ENCODE peak calls at places on chromosomes 6 and 20, in nine cellular contexts. R is GM20000, B is hepatocyte, D is nephron progenitor cell, W is cardiac fibroblast, O is H9, U is GM10248, N is tibial artery, C is astrocyte of the cerebellum. S is an unnamed sample.

GRCh38 chr6:158413028-158413427 is 100.8 kb downstream of the TULP4 start:
- DNase-seq in N (no peak), W (no peak), U (no peak), O (no peak), D (no peak), B (no peak), C (no peak), R (no peak), S (no peak)

GRCh38 chr6:113049190-113049589 is 702.1 kb downstream of the RFPL4B start:
- DNase-seq in D (no peak), N (no peak), U (no peak), C (no peak), R (no peak), W (no peak), B (no peak), O (no peak), S (no peak)

GRCh38 chr20:62892348-62893304 is 31.0 kb upstream of the TCFL5 start:
- DNase-seq in R (no peak), W (no peak), C (no peak), U (no peak), B (no peak), N (no peak), O (no peak), D (no peak), S (no peak)

GRCh38 chr6:157381631-157382621 is 936 bp downstream of the ZDHHC14 start:
- DNase-seq in C (no peak), R (peak; percentile 75), B (peak; percentile 77), N (peak; percentile 73), D (peak; percentile 56), U (peak; percentile 67), W (peak; percentile 58), O (peak; percentile 49), S (peak; percentile 71)

GRCh38 chr20:49146442-49146841 is 41.7 kb downstream of the STAU1 start:
- DNase-seq in N (no peak), C (no peak), B (no peak), O (no peak), R (no peak), U (no peak), D (no peak), W (no peak), S (no peak)

GRCh38 chr6:41594326-41594725 is 43.9 kb upstream of the MDFI start:
- DNase-seq in C (no peak), D (no peak), R (no peak), U (no peak), B (peak; percentile 36), O (no peak), W (no peak), N (no peak), S (no peak)

GRCh38 chr6:157893238-157893637 is 70.2 kb downstream of the SNX9 start:
- DNase-seq in N (no peak), O (no peak), R (no peak), U (no peak), D (no peak), B (no peak), W (no peak), C (no peak), S (no peak)

GRCh38 chr6:12343440-12344162 is 53.4 kb downstream of the EDN1 start:
- DNase-seq in N (no peak), W (no peak), B (peak; percentile 69), C (no peak), R (no peak), D (no peak), O (no peak), U (no peak), S (no peak)

GRCh38 chr6:68122032-68122431 is 513.0 kb upstream of the ADGRB3 start:
- DNase-seq in B (no peak), R (no peak), U (no peak), D (no peak), N (no peak), C (no peak), W (no peak), O (no peak), S (no peak)

GRCh38 chr6:17469006-17469972 is 75.9 kb downstream of the CAP2 start:
- DNase-seq in W (no peak), U (no peak), D (no peak), N (no peak), C (no peak), O (no peak), R (no peak), B (no peak), S (no peak)
- TF ChIP-seq CTCF in W (peak; percentile 16), U (no peak), D (no peak), N (peak; percentile 59), C (no peak), O (peak; percentile 54), R (no peak), B (peak; percentile 17), S (no peak)

DNA sequence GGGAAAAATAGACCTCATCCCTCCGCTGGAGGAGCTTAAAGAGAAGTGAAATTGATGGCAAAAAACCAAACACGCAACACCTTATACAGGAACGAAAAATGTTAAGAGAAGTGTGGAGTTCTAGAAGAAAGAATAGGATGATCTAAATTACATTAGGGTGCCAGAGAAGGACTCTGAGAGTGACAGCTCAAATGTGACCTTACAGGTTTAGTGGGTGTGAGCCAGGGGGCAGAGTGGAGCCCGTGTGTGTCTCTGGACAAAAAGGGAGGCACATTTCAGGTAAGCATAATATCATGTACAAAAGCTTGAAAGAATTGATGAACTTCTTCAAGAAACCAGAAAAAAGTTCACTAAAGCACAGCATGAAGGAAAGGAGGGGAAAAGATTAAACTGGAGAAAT is 20.8 kb downstream of the HLA-DRA start:
- DNase-seq in W (no peak), O (no peak), B (no peak), U (no peak), D (no peak), C (no peak), N (no peak), R (no peak), S (no peak)
- TF ChIP-seq CTCF in W (no peak), O (peak; percentile 35), B (no peak), U (peak; percentile 35), D (no peak), C (no peak), N (no peak), R (no peak), S (no peak)

GRCh38 chr20:19828233-19828632 is 70.2 kb downstream of the RIN2 start:
- DNase-seq in N (no peak), O (no peak), R (peak; percentile 64), D (no peak), C (no peak), B (peak; percentile 39), U (peak; percentile 68), W (peak; percentile 39), S (peak; percentile 72)
- TF ChIP-seq CTCF in N (no peak), O (peak; percentile 17), R (peak; percentile 4), D (no peak), C (peak; percentile 24), B (peak; percentile 30), U (peak; percentile 28), W (peak; percentile 55), S (peak; percentile 6)

GRCh38 chr20:33819456-33819855 is 8.3 kb downstream of the CHMP4B start:
- DNase-seq in U (no peak), R (no peak), N (no peak), O (no peak), B (no peak), C (no peak), W (no peak), D (no peak), S (no peak)
- TF ChIP-seq CTCF in U (no peak), R (no peak), N (no peak), O (no peak), B (no peak), C (no peak), W (no peak), D (no peak), S (no peak)

DNA sequence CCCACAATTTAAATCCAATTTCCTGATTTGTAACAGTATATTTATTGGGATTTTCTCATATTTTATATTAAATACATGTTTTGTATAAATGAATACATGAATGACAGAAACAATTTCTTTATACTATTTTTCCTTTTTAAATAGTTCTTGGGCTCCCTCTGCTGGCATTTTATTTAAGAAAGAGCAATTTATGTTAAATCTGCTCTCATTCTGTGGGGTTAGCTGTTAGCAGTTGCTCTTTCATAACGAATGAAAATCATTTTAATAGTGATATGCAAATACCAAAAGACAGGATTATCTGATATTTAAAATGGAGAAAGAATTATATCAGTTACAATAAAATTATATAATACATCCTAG is 118.3 kb downstream of the RALGAPA2 start:
- DNase-seq in C (no peak), O (no peak), B (peak; percentile 53), N (no peak), R (no peak), W (peak; percentile 53), U (peak; percentile 23), D (no peak), S (peak; percentile 23)
- TF ChIP-seq CTCF in C (no peak), O (peak; percentile 26), B (peak; percentile 55), N (peak; percentile 27), R (no peak), W (peak; percentile 31), U (peak; percentile 45), D (no peak), S (no peak)

GRCh38 chr6:45500924-45501816 is 123.4 kb upstream of the SUPT3H start:
- DNase-seq in D (no peak), C (no peak), U (no peak), B (peak; percentile 7), R (peak; percentile 7), N (no peak), W (no peak), O (peak; percentile 75), S (no peak)
- TF ChIP-seq CTCF in D (peak; percentile 46), C (peak; percentile 56), U (no peak), B (no peak), R (peak; percentile 19), N (no peak), W (peak; percentile 41), O (peak; percentile 83), S (no peak)

GRCh38 chr6:127547215-127547614 is 28.1 kb upstream of the MTCL3 start:
- DNase-seq in R (no peak), N (no peak), O (no peak), U (no peak), W (peak; percentile 12), D (no peak), C (no peak), B (peak; percentile 14), S (no peak)

GRCh38 chr6:127550403-127550802 is 26.6 kb upstream of the C6orf58 start:
- DNase-seq in O (no peak), C (no peak), N (no peak), B (no peak), R (no peak), D (no peak), U (no peak), W (peak; percentile 17), S (no peak)

GRCh38 chr6:127547909-127548649 is 28.9 kb upstream of the C6orf58 start:
- DNase-seq in R (no peak), N (no peak), C (no peak), B (no peak), O (no peak), U (no peak), D (no peak), W (peak; percentile 31), S (no peak)
- TF ChIP-seq CTCF in R (no peak), N (no peak), C (no peak), B (peak; percentile 32), O (no peak), U (no peak), D (no peak), W (peak; percentile 23), S (no peak)

DNA sequence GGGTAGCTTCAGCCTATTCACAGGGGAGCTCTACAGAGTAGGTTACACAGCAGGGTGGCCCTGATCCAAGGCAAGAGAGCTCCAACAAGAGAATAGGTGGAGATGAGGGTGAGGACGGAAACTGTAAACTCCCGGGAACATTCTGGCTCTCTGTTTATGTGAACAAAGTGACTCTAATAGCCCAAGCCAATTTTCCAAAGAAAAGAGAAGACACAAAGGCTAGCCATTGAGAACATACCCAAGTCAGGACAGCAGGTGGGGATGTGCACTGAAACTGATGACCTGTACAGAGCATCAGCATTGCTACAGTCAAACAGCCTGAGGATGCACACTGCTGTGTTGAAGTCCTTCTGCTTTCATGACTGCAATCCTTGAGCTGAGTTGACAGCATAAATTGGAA is 136.0 kb upstream of the TOP1 start:
- DNase-seq in B (no peak), W (no peak), O (no peak), U (no peak), R (no peak), N (no peak), C (no peak), D (no peak), S (no peak)
- TF ChIP-seq CTCF in B (no peak), W (no peak), O (no peak), U (no peak), R (no peak), N (no peak), C (no peak), D (no peak), S (no peak)